ENCODE peak calls at places on chromosomes 7 and 10, in ten cellular contexts. G is nephron progenitor cell; V is WERI-Rb-1; Z is activated naive CD4-positive, alpha-beta T cell; E is cardiac muscle cell; M is hippocampal formation; U is progenitor cell of endocrine pancreas; P is ELF-1; D is body of pancreas; B is GM10248. A is an unnamed sample.
A peak's percentile ranks its signal among the peaks of the same experiment; 100 is the strongest.

GRCh38 chr10:129369566-129369965 is 97.5 kb upstream of the MGMT start:
- DNase-seq in G (no peak), V (no peak), Z (no peak), E (no peak), M (no peak), U (no peak), P (no peak), D (no peak), B (no peak), A (no peak)

GRCh38 chr7:24440851-24441250 is 132.4 kb upstream of the PALS2 start:
- DNase-seq in G (no peak), V (no peak), Z (no peak), E (no peak), M (no peak), U (no peak), P (no peak), D (no peak), B (no peak), A (no peak)

GRCh38 chr10:30436200-30436599 is 2.2 kb downstream of the MAP3K8 start:
- DNase-seq in G (peak; percentile 38), V (no peak), Z (no peak), E (peak; percentile 85), M (peak; percentile 23), U (no peak), P (peak; percentile 84), D (no peak), B (no peak), A (peak; percentile 75)

GRCh38 chr10:77537720-77538373 is 99.8 kb downstream of the KCNMA1 start:
- DNase-seq in G (no peak), V (no peak), Z (no peak), E (peak; percentile 7), M (no peak), U (no peak), P (no peak), D (no peak), B (no peak), A (peak; percentile 27)

GRCh38 chr7:54831046-54831643 is 72.1 kb upstream of the SEC61G start:
- DNase-seq in G (no peak), V (no peak), Z (no peak), E (no peak), M (no peak), U (no peak), P (no peak), D (no peak), B (no peak), A (no peak)

GRCh38 chr10:130817674-130818073 is 493.8 kb downstream of the TCERG1L start:
- DNase-seq in G (no peak), V (no peak), Z (no peak), E (no peak), M (no peak), U (no peak), P (no peak), D (no peak), B (no peak), A (no peak)

GRCh38 chr7:5177060-5177459 is 13.0 kb upstream of the WIPI2 start:
- DNase-seq in G (no peak), V (peak; percentile 97), Z (no peak), E (peak; percentile 92), M (peak; percentile 56), U (no peak), P (no peak), D (peak; percentile 90), B (no peak), A (no peak)

GRCh38 chr7:27098493-27099223 is 2.9 kb upstream of the HOXA1 start:
- DNase-seq in G (peak; percentile 77), V (no peak), Z (no peak), E (no peak), M (no peak), U (peak; percentile 50), P (peak; percentile 61), D (no peak), B (peak; percentile 10), A (no peak)

GRCh38 chr10:79316671-79317431 is 30.4 kb upstream of the PPIF start:
- DNase-seq in G (no peak), V (no peak), Z (no peak), E (no peak), M (no peak), U (no peak), P (no peak), D (no peak), B (peak; percentile 62), A (no peak)

GRCh38 chr10:75266945-75267344 is 31.2 kb upstream of the COMTD1 start:
- DNase-seq in G (no peak), V (no peak), Z (no peak), E (no peak), M (no peak), U (no peak), P (no peak), D (no peak), B (no peak), A (no peak)

GRCh38 chr7:119925890-119926289 is 347.1 kb upstream of the KCND2 start:
- DNase-seq in G (no peak), V (no peak), Z (no peak), E (no peak), M (no peak), U (no peak), P (no peak), D (no peak), B (no peak), A (no peak)

GRCh38 chr10:97450828-97451227 is 4.9 kb downstream of the ZDHHC16 start:
- DNase-seq in G (no peak), V (no peak), Z (no peak), E (no peak), M (no peak), U (no peak), P (no peak), D (no peak), B (no peak), A (no peak)

GRCh38 chr7:30238721-30239441 is 45.5 kb upstream of the ZNRF2 start:
- DNase-seq in G (no peak), V (no peak), Z (no peak), E (peak; percentile 64), M (no peak), U (no peak), P (no peak), D (peak; percentile 85), B (peak; percentile 65), A (no peak)

GRCh38 chr7:29649876-29650275 is 86.2 kb downstream of the PRR15 start:
- DNase-seq in G (no peak), V (no peak), Z (no peak), E (no peak), M (no peak), U (no peak), P (no peak), D (no peak), B (no peak), A (no peak)